ENCODE peak calls at places on chromosomes 2 and 18, in six cellular contexts. One of them, this sample, is unnamed.

GRCh38 chr2:208984376-208985100 is 439.3 kb upstream of the MAP2 start:
- DNase-seq in AG09319: no peak
- DNase-seq in activated CD4-positive, CD25-positive, alpha-beta regulatory T cell: no peak
- DNase-seq in memory B cell: no peak
- DNase-seq in glutamatergic neuron: no peak
- DNase-seq in HT-29: peak
- DNase-seq in this sample: no peak

GRCh38 chr2:96510931-96511595 is 5.9 kb upstream of the NEURL3 start:
- DNase-seq in memory B cell: no peak
- DNase-seq in AG09319: no peak
- DNase-seq in HT-29: no peak
- DNase-seq in glutamatergic neuron: no peak
- DNase-seq in activated CD4-positive, CD25-positive, alpha-beta regulatory T cell: no peak
- DNase-seq in this sample: no peak

GRCh38 chr2:113021312-113021711 is 16.1 kb downstream of the IL36A start:
- DNase-seq in activated CD4-positive, CD25-positive, alpha-beta regulatory T cell: no peak
- DNase-seq in AG09319: no peak
- DNase-seq in memory B cell: no peak
- DNase-seq in HT-29: no peak
- DNase-seq in glutamatergic neuron: no peak
- DNase-seq in this sample: no peak

GRCh38 chr18:10490401-10491289 is 35.2 kb upstream of the NAPG start:
- DNase-seq in memory B cell: peak
- DNase-seq in glutamatergic neuron: no peak
- DNase-seq in activated CD4-positive, CD25-positive, alpha-beta regulatory T cell: no peak
- DNase-seq in AG09319: no peak
- DNase-seq in HT-29: peak
- DNase-seq in this sample: no peak

GRCh38 chr2:230902180-230902899 is 22.7 kb downstream of the GPR55 start:
- DNase-seq in memory B cell: peak
- DNase-seq in AG09319: peak
- DNase-seq in HT-29: peak
- DNase-seq in glutamatergic neuron: peak
- DNase-seq in activated CD4-positive, CD25-positive, alpha-beta regulatory T cell: peak
- DNase-seq in this sample: peak

GRCh38 chr2:237939251-237939650 is 27.6 kb upstream of the UBE2F start:
- DNase-seq in activated CD4-positive, CD25-positive, alpha-beta regulatory T cell: no peak
- DNase-seq in memory B cell: no peak
- DNase-seq in HT-29: no peak
- DNase-seq in AG09319: no peak
- DNase-seq in glutamatergic neuron: no peak
- DNase-seq in this sample: no peak

GRCh38 chr18:48904086-48904485 is 46.7 kb downstream of the SMAD7 start:
- DNase-seq in activated CD4-positive, CD25-positive, alpha-beta regulatory T cell: no peak
- DNase-seq in glutamatergic neuron: no peak
- DNase-seq in AG09319: no peak
- DNase-seq in HT-29: no peak
- DNase-seq in memory B cell: no peak
- DNase-seq in this sample: no peak

GRCh38 chr2:242029422-242030225 is 160.1 kb downstream of the RTP5 start:
- DNase-seq in glutamatergic neuron: no peak
- DNase-seq in HT-29: peak
- DNase-seq in memory B cell: peak
- DNase-seq in activated CD4-positive, CD25-positive, alpha-beta regulatory T cell: no peak
- DNase-seq in AG09319: no peak
- DNase-seq in this sample: no peak

GRCh38 chr2:136208682-136209081 is 90.7 kb upstream of the CXCR4 start:
- DNase-seq in glutamatergic neuron: no peak
- DNase-seq in HT-29: no peak
- DNase-seq in activated CD4-positive, CD25-positive, alpha-beta regulatory T cell: no peak
- DNase-seq in AG09319: no peak
- DNase-seq in memory B cell: no peak
- DNase-seq in this sample: no peak

GRCh38 chr2:88521445-88522070 is 69.1 kb upstream of the FOXI3 start:
- DNase-seq in glutamatergic neuron: no peak
- DNase-seq in activated CD4-positive, CD25-positive, alpha-beta regulatory T cell: no peak
- DNase-seq in memory B cell: no peak
- DNase-seq in HT-29: no peak
- DNase-seq in AG09319: no peak
- DNase-seq in this sample: no peak

GRCh38 chr2:237441605-237442004 is 27.6 kb upstream of the COL6A3 start:
- DNase-seq in glutamatergic neuron: no peak
- DNase-seq in AG09319: no peak
- DNase-seq in activated CD4-positive, CD25-positive, alpha-beta regulatory T cell: no peak
- DNase-seq in memory B cell: no peak
- DNase-seq in HT-29: no peak
- DNase-seq in this sample: no peak

GRCh38 chr2:7018261-7018701 is 101.1 kb downstream of the RNF144A start:
- DNase-seq in glutamatergic neuron: no peak
- DNase-seq in HT-29: no peak
- DNase-seq in AG09319: no peak
- DNase-seq in memory B cell: no peak
- DNase-seq in activated CD4-positive, CD25-positive, alpha-beta regulatory T cell: no peak
- DNase-seq in this sample: no peak

GRCh38 chr2:130391872-130392670 is 36.2 kb downstream of the PTPN18 start:
- DNase-seq in memory B cell: no peak
- DNase-seq in HT-29: no peak
- DNase-seq in activated CD4-positive, CD25-positive, alpha-beta regulatory T cell: no peak
- DNase-seq in glutamatergic neuron: no peak
- DNase-seq in AG09319: no peak
- DNase-seq in this sample: peak

GRCh38 chr18:48408727-48409590 is at the start of gene ZBTB7C:
- DNase-seq in HT-29: peak
- DNase-seq in memory B cell: peak
- DNase-seq in glutamatergic neuron: peak
- DNase-seq in AG09319: no peak
- DNase-seq in activated CD4-positive, CD25-positive, alpha-beta regulatory T cell: no peak
- DNase-seq in this sample: peak

GRCh38 chr2:223696719-223697118 is 94.6 kb upstream of the SCG2 start:
- DNase-seq in glutamatergic neuron: no peak
- DNase-seq in HT-29: peak
- DNase-seq in AG09319: no peak
- DNase-seq in memory B cell: no peak
- DNase-seq in activated CD4-positive, CD25-positive, alpha-beta regulatory T cell: no peak
- DNase-seq in this sample: no peak

GRCh38 chr2:10286216-10287037 is 16.3 kb upstream of the HPCAL1 start:
- DNase-seq in AG09319: no peak
- DNase-seq in HT-29: peak
- DNase-seq in glutamatergic neuron: no peak
- DNase-seq in memory B cell: no peak
- DNase-seq in activated CD4-positive, CD25-positive, alpha-beta regulatory T cell: no peak
- DNase-seq in this sample: no peak

GRCh38 chr2:215401896-215402379 is 33.9 kb downstream of the FN1 start:
- DNase-seq in activated CD4-positive, CD25-positive, alpha-beta regulatory T cell: no peak
- DNase-seq in memory B cell: no peak
- DNase-seq in glutamatergic neuron: no peak
- DNase-seq in HT-29: no peak
- DNase-seq in AG09319: peak
- DNase-seq in this sample: no peak

GRCh38 chr2:112867701-112868631 is 31.4 kb upstream of the IL1B start:
- DNase-seq in memory B cell: no peak
- DNase-seq in AG09319: no peak
- DNase-seq in HT-29: peak
- DNase-seq in glutamatergic neuron: no peak
- DNase-seq in activated CD4-positive, CD25-positive, alpha-beta regulatory T cell: no peak
- DNase-seq in this sample: no peak

GRCh38 chr2:221549143-221549542 is 23.0 kb downstream of the EPHA4 start:
- DNase-seq in memory B cell: no peak
- DNase-seq in glutamatergic neuron: no peak
- DNase-seq in AG09319: no peak
- DNase-seq in activated CD4-positive, CD25-positive, alpha-beta regulatory T cell: no peak
- DNase-seq in HT-29: no peak
- DNase-seq in this sample: no peak

GRCh38 chr2:58350484-58350883 is 109.4 kb upstream of the FANCL start:
- DNase-seq in glutamatergic neuron: no peak
- DNase-seq in AG09319: no peak
- DNase-seq in HT-29: no peak
- DNase-seq in activated CD4-positive, CD25-positive, alpha-beta regulatory T cell: no peak
- DNase-seq in memory B cell: no peak
- DNase-seq in this sample: no peak

GRCh38 chr2:207791579-207792243 is 22.0 kb upstream of the FZD5 start:
- DNase-seq in AG09319: no peak
- DNase-seq in HT-29: no peak
- DNase-seq in activated CD4-positive, CD25-positive, alpha-beta regulatory T cell: no peak
- DNase-seq in memory B cell: no peak
- DNase-seq in glutamatergic neuron: no peak
- DNase-seq in this sample: no peak

GRCh38 chr2:138708682-138709241 is 71.4 kb downstream of the NXPH2 start:
- DNase-seq in HT-29: no peak
- DNase-seq in AG09319: no peak
- DNase-seq in memory B cell: no peak
- DNase-seq in glutamatergic neuron: no peak
- DNase-seq in activated CD4-positive, CD25-positive, alpha-beta regulatory T cell: no peak
- DNase-seq in this sample: no peak

GRCh38 chr2:26768759-26769500 is 4.8 kb downstream of the SLC35F6 start:
- DNase-seq in activated CD4-positive, CD25-positive, alpha-beta regulatory T cell: no peak
- DNase-seq in memory B cell: no peak
- DNase-seq in AG09319: no peak
- DNase-seq in glutamatergic neuron: no peak
- DNase-seq in HT-29: no peak
- DNase-seq in this sample: no peak

GRCh38 chr2:18988557-18989232 is 369.7 kb downstream of the OSR1 start:
- DNase-seq in memory B cell: no peak
- DNase-seq in HT-29: no peak
- DNase-seq in glutamatergic neuron: no peak
- DNase-seq in AG09319: no peak
- DNase-seq in activated CD4-positive, CD25-positive, alpha-beta regulatory T cell: no peak
- DNase-seq in this sample: no peak

GRCh38 chr2:71646028-71646427 is 192.7 kb downstream of the DYSF start:
- DNase-seq in memory B cell: no peak
- DNase-seq in glutamatergic neuron: no peak
- DNase-seq in AG09319: peak
- DNase-seq in HT-29: no peak
- DNase-seq in activated CD4-positive, CD25-positive, alpha-beta regulatory T cell: no peak
- DNase-seq in this sample: no peak

GRCh38 chr2:138516030-138516704 is 14.6 kb downstream of the SPOPL start:
- DNase-seq in activated CD4-positive, CD25-positive, alpha-beta regulatory T cell: no peak
- DNase-seq in glutamatergic neuron: no peak
- DNase-seq in HT-29: no peak
- DNase-seq in AG09319: no peak
- DNase-seq in memory B cell: no peak
- DNase-seq in this sample: no peak

GRCh38 chr2:29054430-29054829 is 19.9 kb downstream of the PCARE start:
- DNase-seq in memory B cell: no peak
- DNase-seq in AG09319: no peak
- DNase-seq in activated CD4-positive, CD25-positive, alpha-beta regulatory T cell: no peak
- DNase-seq in glutamatergic neuron: no peak
- DNase-seq in HT-29: no peak
- DNase-seq in this sample: no peak

GRCh38 chr18:77071711-77072292 is 60.8 kb downstream of the MBP start:
- DNase-seq in activated CD4-positive, CD25-positive, alpha-beta regulatory T cell: peak
- DNase-seq in AG09319: peak
- DNase-seq in glutamatergic neuron: no peak
- DNase-seq in memory B cell: no peak
- DNase-seq in HT-29: no peak
- DNase-seq in this sample: no peak

GRCh38 chr2:98790221-98790620 is 59.3 kb upstream of the MGAT4A start:
- DNase-seq in HT-29: no peak
- DNase-seq in AG09319: no peak
- DNase-seq in glutamatergic neuron: no peak
- DNase-seq in memory B cell: no peak
- DNase-seq in activated CD4-positive, CD25-positive, alpha-beta regulatory T cell: no peak
- DNase-seq in this sample: no peak

GRCh38 chr2:209253544-209253943 is 170.3 kb upstream of the MAP2 start:
- DNase-seq in glutamatergic neuron: no peak
- DNase-seq in activated CD4-positive, CD25-positive, alpha-beta regulatory T cell: no peak
- DNase-seq in HT-29: no peak
- DNase-seq in AG09319: no peak
- DNase-seq in memory B cell: no peak
- DNase-seq in this sample: no peak

GRCh38 chr2:210541280-210541902 is 15.0 kb upstream of the CPS1 start:
- DNase-seq in memory B cell: no peak
- DNase-seq in activated CD4-positive, CD25-positive, alpha-beta regulatory T cell: no peak
- DNase-seq in AG09319: no peak
- DNase-seq in glutamatergic neuron: no peak
- DNase-seq in HT-29: no peak
- DNase-seq in this sample: no peak

GRCh38 chr2:194166818-194167217 is 1490.2 kb upstream of the SLC39A10 start:
- DNase-seq in glutamatergic neuron: peak
- DNase-seq in memory B cell: no peak
- DNase-seq in HT-29: peak
- DNase-seq in activated CD4-positive, CD25-positive, alpha-beta regulatory T cell: no peak
- DNase-seq in AG09319: no peak
- DNase-seq in this sample: peak

GRCh38 chr2:70115646-70116442 is 28.6 kb downstream of the PCBP1 start:
- DNase-seq in HT-29: no peak
- DNase-seq in glutamatergic neuron: no peak
- DNase-seq in AG09319: no peak
- DNase-seq in memory B cell: no peak
- DNase-seq in activated CD4-positive, CD25-positive, alpha-beta regulatory T cell: no peak
- DNase-seq in this sample: no peak

GRCh38 chr2:208657468-208657867 is 250.9 kb downstream of the PTH2R start:
- DNase-seq in activated CD4-positive, CD25-positive, alpha-beta regulatory T cell: no peak
- DNase-seq in glutamatergic neuron: no peak
- DNase-seq in AG09319: no peak
- DNase-seq in HT-29: peak
- DNase-seq in memory B cell: no peak
- DNase-seq in this sample: no peak

GRCh38 chr18:61535401-61535800 is 202.2 kb downstream of the CDH20 start:
- DNase-seq in glutamatergic neuron: no peak
- DNase-seq in HT-29: no peak
- DNase-seq in activated CD4-positive, CD25-positive, alpha-beta regulatory T cell: no peak
- DNase-seq in AG09319: no peak
- DNase-seq in memory B cell: no peak
- DNase-seq in this sample: no peak

GRCh38 chr2:119231975-119232665 is 8.5 kb downstream of the STEAP3 start:
- DNase-seq in AG09319: no peak
- DNase-seq in HT-29: no peak
- DNase-seq in glutamatergic neuron: no peak
- DNase-seq in memory B cell: no peak
- DNase-seq in activated CD4-positive, CD25-positive, alpha-beta regulatory T cell: no peak
- DNase-seq in this sample: no peak

This sample was measured in nephron progenitor cell.